ENCODE peak calls at places on chromosomes 4 and X, in five cellular contexts. One of them, this sample, is unnamed.

GRCh38 chrX:125507119-125507518 is 187.4 kb downstream of the TEX13C start:
- DNase-seq in GM12878: no peak
- DNase-seq in IMR-90: no peak
- DNase-seq in A549: no peak
- DNase-seq in K562: no peak
- DNase-seq in this sample: no peak

GRCh38 chr4:10296730-10297129 is 160.5 kb downstream of the ZNF518B start:
- DNase-seq in GM12878: no peak
- DNase-seq in IMR-90: no peak
- DNase-seq in A549: no peak
- DNase-seq in K562: no peak
- DNase-seq in this sample: no peak

GRCh38 chr4:128649161-128649560 is 160.3 kb upstream of the JADE1 start:
- DNase-seq in GM12878: no peak
- DNase-seq in IMR-90: no peak
- DNase-seq in A549: no peak
- DNase-seq in K562: no peak
- DNase-seq in this sample: no peak

GRCh38 chrX:39819921-39820849 is 277.6 kb downstream of the BCOR start:
- DNase-seq in GM12878: no peak
- DNase-seq in IMR-90: no peak
- DNase-seq in A549: no peak
- DNase-seq in K562: no peak
- DNase-seq in this sample: peak

GRCh38 chrX:70172226-70172625 is 5.1 kb upstream of the DGAT2L6 start:
- DNase-seq in GM12878: no peak
- DNase-seq in IMR-90: peak
- DNase-seq in A549: no peak
- DNase-seq in K562: no peak
- DNase-seq in this sample: no peak

GRCh38 chr4:53717064-53717549 is 125.8 kb upstream of the LNX1 start:
- DNase-seq in GM12878: no peak
- DNase-seq in IMR-90: peak
- DNase-seq in A549: no peak
- DNase-seq in K562: no peak
- DNase-seq in this sample: no peak

GRCh38 chr4:187276786-187277408 is 553.2 kb upstream of the FAT1 start:
- DNase-seq in GM12878: no peak
- DNase-seq in IMR-90: peak
- DNase-seq in A549: no peak
- DNase-seq in K562: no peak
- DNase-seq in this sample: no peak

GRCh38 chrX:23557070-23557469 is 110.2 kb upstream of the PRDX4 start:
- DNase-seq in GM12878: no peak
- DNase-seq in IMR-90: peak
- DNase-seq in A549: peak
- DNase-seq in K562: no peak
- DNase-seq in this sample: no peak

GRCh38 chr4:2934077-2934812 is 29.0 kb downstream of the NOP14 start:
- DNase-seq in GM12878: no peak
- DNase-seq in IMR-90: peak
- DNase-seq in A549: peak
- DNase-seq in K562: peak
- DNase-seq in this sample: no peak

GRCh38 chr4:43999669-44000068 is 448.9 kb downstream of the KCTD8 start:
- DNase-seq in GM12878: no peak
- DNase-seq in IMR-90: no peak
- DNase-seq in A549: no peak
- DNase-seq in K562: no peak
- DNase-seq in this sample: no peak

GRCh38 chr4:112085156-112086035 is 59.9 kb upstream of the FAM241A start:
- DNase-seq in GM12878: no peak
- DNase-seq in IMR-90: peak
- DNase-seq in A549: peak
- DNase-seq in K562: no peak
- DNase-seq in this sample: no peak

GRCh38 chr4:71415491-71415890 is 76.7 kb downstream of the SLC4A4 start:
- DNase-seq in GM12878: no peak
- DNase-seq in IMR-90: peak
- DNase-seq in A549: no peak
- DNase-seq in K562: no peak
- DNase-seq in this sample: no peak

GRCh38 chrX:17415242-17415815 is 40.3 kb downstream of the NHS start:
- DNase-seq in GM12878: no peak
- DNase-seq in IMR-90: no peak
- DNase-seq in A549: no peak
- DNase-seq in K562: no peak
- DNase-seq in this sample: no peak

GRCh38 chr4:60759518-60760245 is 440.4 kb upstream of the ADGRL3 start:
- DNase-seq in GM12878: no peak
- DNase-seq in IMR-90: no peak
- DNase-seq in A549: no peak
- DNase-seq in K562: peak
- DNase-seq in this sample: no peak

GRCh38 chr4:159018062-159018629 is 84.7 kb upstream of the RAPGEF2 start:
- DNase-seq in GM12878: peak
- DNase-seq in IMR-90: no peak
- DNase-seq in A549: no peak
- DNase-seq in K562: no peak
- DNase-seq in this sample: no peak

GRCh38 chrX:41923925-41924693 is 755 bp upstream of the CASK start:
- DNase-seq in GM12878: no peak
- DNase-seq in IMR-90: peak
- DNase-seq in A549: peak
- DNase-seq in K562: no peak
- DNase-seq in this sample: peak

GRCh38 chrX:132594129-132594528 is 105.3 kb upstream of the MBNL3 start:
- DNase-seq in GM12878: no peak
- DNase-seq in IMR-90: no peak
- DNase-seq in A549: no peak
- DNase-seq in K562: no peak
- DNase-seq in this sample: no peak

GRCh38 chr4:152181150-152181549 is 354.7 kb downstream of the FBXW7 start:
- DNase-seq in GM12878: no peak
- DNase-seq in IMR-90: no peak
- DNase-seq in A549: no peak
- DNase-seq in K562: no peak
- DNase-seq in this sample: no peak

GRCh38 chr4:81648576-81649272 is 177.0 kb upstream of the RASGEF1B start:
- DNase-seq in GM12878: peak
- DNase-seq in IMR-90: no peak
- DNase-seq in A549: no peak
- DNase-seq in K562: no peak
- DNase-seq in this sample: no peak

GRCh38 chr4:152468408-152468807 is 67.5 kb downstream of the FBXW7 start:
- DNase-seq in GM12878: no peak
- DNase-seq in IMR-90: no peak
- DNase-seq in A549: no peak
- DNase-seq in K562: no peak
- DNase-seq in this sample: no peak

GRCh38 chr4:123699823-123700822 is 303.5 kb downstream of the SPRY1 start:
- DNase-seq in GM12878: no peak
- DNase-seq in IMR-90: peak
- DNase-seq in A549: no peak
- DNase-seq in K562: no peak
- DNase-seq in this sample: no peak

GRCh38 chrX:12946838-12947544 is 27.9 kb upstream of the TMSB4X start:
- DNase-seq in GM12878: peak
- DNase-seq in IMR-90: peak
- DNase-seq in A549: peak
- DNase-seq in K562: peak
- DNase-seq in this sample: peak

GRCh38 chrX:154401045-154401799 is 3.0 kb downstream of the RPL10 start:
- DNase-seq in GM12878: no peak
- DNase-seq in IMR-90: peak
- DNase-seq in A549: peak
- DNase-seq in K562: no peak
- DNase-seq in this sample: no peak

GRCh38 chr4:25656031-25656430 is 380 bp downstream of the SLC34A2 start:
- DNase-seq in GM12878: no peak
- DNase-seq in IMR-90: no peak
- DNase-seq in A549: no peak
- DNase-seq in K562: no peak
- DNase-seq in this sample: no peak

GRCh38 chrX:131279197-131279596 is 9.9 kb downstream of the IGSF1 start:
- DNase-seq in GM12878: no peak
- DNase-seq in IMR-90: no peak
- DNase-seq in A549: no peak
- DNase-seq in K562: no peak
- DNase-seq in this sample: no peak

GRCh38 chr4:12414181-12414812 is 985.6 kb upstream of the HS3ST1 start:
- DNase-seq in GM12878: no peak
- DNase-seq in IMR-90: no peak
- DNase-seq in A549: no peak
- DNase-seq in K562: no peak
- DNase-seq in this sample: no peak

GRCh38 chr4:12411072-12411471 is 982.4 kb upstream of the HS3ST1 start:
- DNase-seq in GM12878: no peak
- DNase-seq in IMR-90: no peak
- DNase-seq in A549: no peak
- DNase-seq in K562: no peak
- DNase-seq in this sample: no peak

GRCh38 chr4:12409507-12410190 is 981.0 kb upstream of the HS3ST1 start:
- DNase-seq in GM12878: no peak
- DNase-seq in IMR-90: no peak
- DNase-seq in A549: no peak
- DNase-seq in K562: no peak
- DNase-seq in this sample: no peak
- TF ChIP-seq CTCF in GM12878: no peak
- TF ChIP-seq CTCF in IMR-90: no peak
- TF ChIP-seq CTCF in A549: no peak
- TF ChIP-seq CTCF in K562: no peak
- TF ChIP-seq CTCF in this sample: no peak

DNA sequence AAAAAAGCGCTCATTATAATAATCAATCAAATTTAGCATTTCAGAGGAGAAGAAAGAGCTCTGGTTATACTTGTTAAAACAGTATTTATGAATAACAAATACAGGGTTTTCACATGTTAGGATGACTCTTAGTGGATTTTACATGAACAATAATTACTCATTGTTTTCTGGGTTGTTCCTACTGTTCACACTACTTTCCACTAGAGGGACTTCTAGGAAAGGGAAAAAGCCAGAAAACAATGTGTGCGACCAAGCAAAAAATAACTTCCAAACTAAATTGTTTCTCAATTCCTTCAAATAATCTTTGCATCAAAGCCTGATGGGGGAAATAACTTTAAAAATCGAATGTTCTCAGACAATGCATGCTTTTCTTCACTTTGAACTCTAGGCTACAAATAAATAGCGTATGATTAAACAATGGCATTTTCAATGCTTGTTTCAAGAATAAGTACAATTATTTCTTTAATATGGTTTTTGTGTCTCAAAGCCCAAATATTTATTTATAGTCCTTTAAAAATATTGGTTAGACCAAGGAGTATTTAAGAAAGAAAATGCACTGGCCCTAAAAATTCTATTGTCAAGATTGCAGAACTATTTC is 72.0 kb upstream of the ETNPPL start:
- DNase-seq in GM12878: no peak
- DNase-seq in IMR-90: peak
- DNase-seq in A549: peak
- DNase-seq in K562: no peak
- DNase-seq in this sample: peak
- TF ChIP-seq RAD21 in GM12878: peak
- TF ChIP-seq RAD21 in IMR-90: peak
- TF ChIP-seq RAD21 in A549: peak
- TF ChIP-seq RAD21 in K562: peak
- TF ChIP-seq RAD21 in this sample: peak

GRCh38 chr4:22514001-22514400 is 1.9 kb downstream of the ADGRA3 start:
- DNase-seq in GM12878: no peak
- DNase-seq in IMR-90: peak
- DNase-seq in A549: peak
- DNase-seq in K562: no peak
- DNase-seq in this sample: no peak
- TF ChIP-seq RCOR1 in GM12878: no peak
- TF ChIP-seq RCOR1 in IMR-90: no peak
- TF ChIP-seq RCOR1 in A549: no peak
- TF ChIP-seq RCOR1 in K562: no peak
- TF ChIP-seq RCOR1 in this sample: no peak

DNA sequence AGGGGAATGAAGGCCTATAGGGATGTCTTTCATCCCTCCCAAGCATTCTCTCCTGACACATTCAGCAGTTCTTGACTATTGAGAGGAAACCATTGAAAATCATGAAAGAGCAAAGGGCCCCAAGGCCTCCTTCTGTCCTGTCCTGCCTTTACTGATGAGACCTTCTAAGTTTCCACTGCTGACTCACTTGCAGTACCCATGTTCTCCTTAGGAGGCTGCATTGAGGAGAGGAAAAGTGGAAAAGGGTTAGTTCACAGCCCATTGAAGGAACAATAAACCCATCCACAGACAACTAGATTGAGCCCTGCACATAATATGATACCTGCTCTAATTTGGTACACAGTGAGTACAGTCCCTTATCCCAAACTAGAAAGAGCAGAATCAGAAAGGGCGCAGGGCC is 115.1 kb upstream of the PNPLA4 start:
- DNase-seq in GM12878: no peak
- DNase-seq in IMR-90: no peak
- DNase-seq in A549: peak
- DNase-seq in K562: no peak
- DNase-seq in this sample: peak
- TF ChIP-seq CTCF in GM12878: no peak
- TF ChIP-seq CTCF in IMR-90: peak
- TF ChIP-seq CTCF in A549: no peak
- TF ChIP-seq CTCF in K562: no peak
- TF ChIP-seq CTCF in this sample: no peak

GRCh38 chr4:141352775-141353544 is 132.3 kb downstream of the ZNF330 start:
- DNase-seq in GM12878: no peak
- DNase-seq in IMR-90: peak
- DNase-seq in A549: no peak
- DNase-seq in K562: no peak
- DNase-seq in this sample: no peak
- TF ChIP-seq RAD21 in GM12878: no peak
- TF ChIP-seq RAD21 in IMR-90: no peak
- TF ChIP-seq RAD21 in A549: no peak
- TF ChIP-seq RAD21 in K562: no peak
- TF ChIP-seq RAD21 in this sample: no peak

DNA sequence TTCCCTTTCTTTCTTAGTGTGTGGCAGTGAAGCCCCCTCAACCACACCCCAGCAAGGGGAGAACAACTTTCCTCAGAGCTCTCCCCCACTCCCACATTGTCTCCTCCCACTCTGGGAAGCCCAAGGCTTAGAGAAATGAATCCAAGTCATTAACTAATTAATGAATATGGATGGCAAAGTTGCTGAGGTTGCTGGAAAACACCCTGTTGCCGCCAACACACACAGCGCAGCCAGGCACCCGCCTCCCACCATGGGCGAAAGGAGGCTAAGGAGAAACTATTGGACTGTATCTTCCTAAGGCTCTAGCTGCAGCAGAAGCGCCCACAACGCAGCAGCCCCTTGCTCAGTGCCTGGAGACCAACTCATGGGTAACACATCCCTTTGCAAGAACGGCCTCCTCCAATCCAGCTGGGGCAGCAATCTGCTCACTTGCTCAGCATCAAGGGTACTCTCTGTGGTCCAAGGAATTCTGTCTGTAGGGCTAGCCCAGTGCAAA is 34.2 kb downstream of the TSC22D3 start:
- DNase-seq in GM12878: no peak
- DNase-seq in IMR-90: no peak
- DNase-seq in A549: no peak
- DNase-seq in K562: no peak
- DNase-seq in this sample: no peak
- TF ChIP-seq RCOR1 in GM12878: no peak
- TF ChIP-seq RCOR1 in IMR-90: no peak
- TF ChIP-seq RCOR1 in A549: no peak
- TF ChIP-seq RCOR1 in K562: no peak
- TF ChIP-seq RCOR1 in this sample: no peak